ENCODE peak calls at places on chromosomes 11 and 22, in six cellular contexts. S is activated CD8-positive, alpha-beta memory T cell treated with anti-CD3 and anti-CD28 coated beads, Interleukin-2, amount 50 U/mL, for 48 hours; N is osteoblast; V is pancreas; U is Caco-2; P is DMS153. C is an unnamed sample.

GRCh38 chr11:96391698-96392307 is 2.0 kb downstream of the JRKL start:
- DNase-seq in S (no peak), N (no peak), V (no peak), U (no peak), P (no peak), C (no peak)

GRCh38 chr11:65578134-65578533 is 2.3 kb downstream of the EHBP1L1 start:
- DNase-seq in S (no peak), N (no peak), V (no peak), U (no peak), P (no peak), C (no peak)

GRCh38 chr22:29846290-29846689 is 8.2 kb upstream of the ASCC2 start:
- DNase-seq in S (no peak), N (no peak), V (no peak), U (no peak), P (no peak), C (no peak)

GRCh38 chr11:119472186-119472855 is 49.3 kb upstream of the THY1 start:
- DNase-seq in S (peak), N (no peak), V (no peak), U (peak), P (no peak), C (no peak)

GRCh38 chr11:111735262-111736116 is 30.7 kb downstream of the PPP2R1B start:
- DNase-seq in S (no peak), N (peak), V (peak), U (no peak), P (peak), C (peak)

GRCh38 chr11:64745523-64746328 is 1.8 kb upstream of the RASGRP2 start:
- DNase-seq in S (peak), N (peak), V (peak), U (no peak), P (no peak), C (peak)

GRCh38 chr11:46357483-46357936 is 10.2 kb downstream of the DGKZ start:
- DNase-seq in S (no peak), N (no peak), V (peak), U (no peak), P (no peak), C (no peak)

GRCh38 chr11:131206671-131207070 is 163.7 kb upstream of the NTM start:
- DNase-seq in S (no peak), N (no peak), V (no peak), U (no peak), P (no peak), C (no peak)

GRCh38 chr22:48366056-48366455 is 1461.6 kb downstream of the BRD1 start:
- DNase-seq in S (no peak), N (peak), V (no peak), U (no peak), P (no peak), C (no peak)

GRCh38 chr11:65870706-65871681 is 1.6 kb downstream of the EFEMP2 start:
- DNase-seq in S (no peak), N (peak), V (peak), U (no peak), P (peak), C (no peak)

GRCh38 chr22:33853200-33854097 is 66.8 kb downstream of the LARGE1 start:
- DNase-seq in S (no peak), N (peak), V (peak), U (no peak), P (peak), C (peak)

GRCh38 chr22:47088480-47089145 is 326.2 kb downstream of the TBC1D22A start:
- DNase-seq in S (no peak), N (no peak), V (no peak), U (no peak), P (no peak), C (no peak)

GRCh38 chr11:10634407-10634806 is 59.1 kb downstream of the IRAG1 start:
- DNase-seq in S (no peak), N (no peak), V (no peak), U (no peak), P (no peak), C (no peak)

GRCh38 chr11:2553886-2554285 is 109.1 kb downstream of the KCNQ1 start:
- DNase-seq in S (no peak), N (no peak), V (no peak), U (peak), P (no peak), C (no peak)

C was measured in lung.